ENCODE peak calls at places on chromosomes 6 and 20, in six cellular contexts. Q is psoas muscle, D is A549, Z is OCI-LY7, J is astrocyte of the spinal cord, O is DND-41. G is an unnamed sample.

GRCh38 chr6:150266309-150266708 is 102.5 kb upstream of the IYD start:
- DNase-seq in Q (no peak), D (no peak), Z (no peak), J (no peak), O (no peak), G (no peak)

GRCh38 chr20:53181866-53182376 is 209.8 kb downstream of the TSHZ2 start:
- DNase-seq in Q (no peak), D (no peak), Z (no peak), J (no peak), O (no peak), G (no peak)

GRCh38 chr20:11195169-11195568 is 521.4 kb upstream of the JAG1 start:
- DNase-seq in Q (peak; percentile 36), D (no peak), Z (no peak), J (no peak), O (no peak), G (no peak)

GRCh38 chr20:59933849-59934585 is 580 bp upstream of the SYCP2 start:
- DNase-seq in Q (peak; percentile 89), D (peak; percentile 82), Z (no peak), J (peak; percentile 58), O (no peak), G (peak; percentile 85)

GRCh38 chr6:132465530-132466485 is 47.1 kb downstream of the STX7 start:
- DNase-seq in Q (no peak), D (no peak), Z (peak; percentile 17), J (no peak), O (no peak), G (no peak)

GRCh38 chr6:84582997-84583396 is 181.4 kb downstream of the TBX18 start:
- DNase-seq in Q (no peak), D (no peak), Z (no peak), J (peak; percentile 29), O (no peak), G (no peak)

GRCh38 chr6:44641344-44641743 is 253.8 kb downstream of the CDC5L start:
- DNase-seq in Q (no peak), D (no peak), Z (no peak), J (peak; percentile 87), O (no peak), G (no peak)

GRCh38 chr6:55469829-55470438 is 109.1 kb downstream of the HMGCLL1 start:
- DNase-seq in Q (no peak), D (no peak), Z (no peak), J (peak; percentile 21), O (no peak), G (no peak)

GRCh38 chr20:32763202-32763999 is 1.2 kb downstream of the DNMT3B start:
- DNase-seq in Q (no peak), D (no peak), Z (peak; percentile 36), J (no peak), O (no peak), G (no peak)

GRCh38 chr6:36104836-36105235 is 25.5 kb upstream of the MAPK13 start:
- DNase-seq in Q (no peak), D (no peak), Z (no peak), J (no peak), O (no peak), G (peak; percentile 68)

GRCh38 chr6:154995241-154996162 is at the start of gene TIAM2:
- DNase-seq in Q (peak; percentile 64), D (peak; percentile 25), Z (no peak), J (peak; percentile 24), O (no peak), G (no peak)

GRCh38 chr6:47292944-47293343 is 16.8 kb downstream of the TNFRSF21 start:
- DNase-seq in Q (no peak), D (no peak), Z (no peak), J (no peak), O (no peak), G (no peak)

GRCh38 chr6:111011360-111012142 is 29.7 kb downstream of the RPF2 start:
- DNase-seq in Q (no peak), D (peak; percentile 27), Z (peak; percentile 40), J (peak; percentile 51), O (peak; percentile 14), G (no peak)

GRCh38 chr6:132736239-132736638 is 21.5 kb downstream of the VNN2 start:
- DNase-seq in Q (no peak), D (no peak), Z (no peak), J (no peak), O (no peak), G (no peak)

GRCh38 chr6:14726816-14727493 is 518.9 kb upstream of the JARID2 start:
- DNase-seq in Q (no peak), D (no peak), Z (no peak), J (no peak), O (no peak), G (no peak)

GRCh38 chr20:17443326-17443858 is 87.8 kb downstream of the BFSP1 start:
- DNase-seq in Q (no peak), D (no peak), Z (no peak), J (no peak), O (no peak), G (no peak)
- TF ChIP-seq CTCF in Q (no peak), D (no peak), Z (no peak), J (no peak), O (no peak), G (no peak)

GRCh38 chr20:3670511-3670910 is 7.3 kb upstream of the GFRA4 start:
- DNase-seq in Q (no peak), D (no peak), Z (no peak), J (no peak), O (no peak), G (no peak)

GRCh38 chr20:3672864-3673550 is 8.8 kb downstream of the ADAM33 start:
- DNase-seq in Q (no peak), D (no peak), Z (no peak), J (no peak), O (no peak), G (no peak)

GRCh38 chr20:3673551-3674070 is 8.2 kb downstream of the ADAM33 start:
- DNase-seq in Q (no peak), D (no peak), Z (no peak), J (no peak), O (no peak), G (no peak)

GRCh38 chr20:3670945-3671344 is 7.7 kb upstream of the GFRA4 start:
- DNase-seq in Q (no peak), D (no peak), Z (no peak), J (no peak), O (no peak), G (no peak)

DNA sequence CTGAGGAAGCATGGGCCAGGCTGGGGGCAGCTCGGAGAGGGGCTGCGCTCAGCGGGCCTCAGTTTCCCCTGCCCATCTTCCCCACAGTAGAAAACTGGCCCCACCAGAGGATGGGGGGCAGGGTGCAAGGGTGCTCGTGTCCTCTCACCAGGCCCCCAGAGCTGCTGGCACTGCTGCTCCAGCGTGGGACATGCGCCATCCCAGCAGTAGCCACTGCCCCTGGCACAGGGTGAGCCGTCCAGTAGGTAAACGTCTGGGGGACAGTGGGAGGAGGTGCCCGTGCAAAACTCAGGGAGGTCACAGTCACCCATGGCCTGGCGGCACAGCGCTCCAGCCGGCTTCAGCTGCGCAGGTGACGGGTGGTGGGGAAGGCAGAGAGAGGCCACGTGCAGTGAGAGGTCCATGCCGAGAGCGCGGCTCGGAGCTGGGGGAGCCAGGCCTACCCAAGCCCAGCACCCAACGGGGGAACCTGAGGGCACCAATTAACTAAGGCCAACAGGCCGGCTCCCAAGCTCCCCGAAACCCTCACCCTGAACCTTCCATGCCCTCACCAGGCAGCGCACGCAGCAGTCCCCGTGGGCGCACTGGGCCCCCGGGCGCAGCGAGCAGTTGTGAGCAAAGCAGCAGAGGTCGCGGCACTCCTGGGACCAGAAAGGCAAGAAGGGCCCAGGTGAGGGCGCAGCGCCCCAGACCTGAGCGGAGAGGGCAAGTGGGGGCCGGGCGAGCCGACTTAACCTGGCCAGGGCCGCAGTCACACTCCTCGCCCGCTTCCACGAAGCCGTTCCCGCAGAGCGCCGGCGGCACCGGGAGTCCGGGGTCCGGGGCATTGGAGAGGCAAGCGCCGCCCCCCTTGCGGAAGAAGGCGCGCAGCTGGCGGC is 9.0 kb upstream of the GFRA4 start:
- DNase-seq in Q (no peak), D (no peak), Z (no peak), J (no peak), O (no peak), G (no peak)
- H3K4me3 ChIP-seq in Q (no peak overlapping the region), D (peak overlapping the region; percentile 39), Z (no peak overlapping the region), J (no peak overlapping the region), O (no peak overlapping the region), G (peak overlapping the region; percentile 13)

GRCh38 chr6:1379810-1380198 is 9.6 kb upstream of the FOXF2 start:
- DNase-seq in Q (no peak), D (no peak), Z (no peak), J (no peak), O (no peak), G (no peak)

GRCh38 chr6:1380625-1381396 is 8.6 kb upstream of the FOXF2 start:
- DNase-seq in Q (no peak), D (no peak), Z (no peak), J (no peak), O (no peak), G (no peak)

GRCh38 chr6:1382331-1382882 is 7.0 kb upstream of the FOXF2 start:
- DNase-seq in Q (no peak), D (no peak), Z (no peak), J (no peak), O (no peak), G (no peak)

GRCh38 chr6:1382883-1383728 is 6.3 kb upstream of the FOXF2 start:
- DNase-seq in Q (no peak), D (no peak), Z (no peak), J (no peak), O (no peak), G (no peak)

DNA sequence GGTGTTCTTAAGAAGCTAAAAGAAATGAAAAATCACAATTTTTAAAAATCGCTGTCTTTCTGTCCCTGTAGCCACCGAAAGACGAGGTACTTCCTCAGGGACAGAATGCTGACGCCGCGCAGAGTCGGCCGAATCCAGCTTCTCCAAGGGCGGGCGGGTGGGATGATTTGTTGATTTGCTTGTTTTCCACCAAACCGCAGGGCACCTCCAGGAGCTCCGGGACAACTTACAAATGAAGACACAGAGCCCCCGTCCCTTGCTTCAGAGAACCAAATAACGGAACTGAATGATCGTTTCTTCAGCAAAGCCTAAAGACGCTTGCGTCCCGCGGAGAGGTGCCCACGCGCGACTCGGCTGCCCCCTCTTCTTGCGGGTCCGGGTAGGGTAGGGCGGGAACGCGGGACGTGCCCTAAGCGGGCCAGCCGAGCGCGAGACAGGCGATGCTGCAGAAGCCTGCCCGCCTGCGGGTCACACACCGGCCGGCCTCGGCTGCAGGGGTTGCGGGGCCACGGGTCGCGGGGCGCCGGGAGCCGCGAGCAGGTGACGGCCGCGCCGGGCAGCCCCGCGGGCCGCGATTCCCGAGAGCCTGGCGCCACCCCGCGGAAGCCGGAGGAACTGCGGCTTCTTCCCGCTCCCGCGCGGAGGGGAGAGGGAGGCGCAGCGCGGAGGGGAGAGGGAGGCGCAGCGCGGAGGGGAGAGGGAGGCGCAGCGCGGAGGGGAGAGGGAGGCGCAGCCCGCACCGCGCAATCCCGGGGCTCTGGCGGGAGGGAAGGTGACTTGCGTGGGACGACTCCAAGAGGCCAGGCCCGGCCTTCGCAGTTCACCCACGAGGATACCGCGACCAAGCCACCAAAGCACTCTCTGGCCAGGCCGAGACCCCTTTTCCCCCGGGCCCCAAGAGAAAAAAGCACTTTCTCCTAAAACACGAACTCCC is 7.7 kb upstream of the FOXF2 start:
- DNase-seq in Q (no peak), D (no peak), Z (peak; percentile 37), J (no peak), O (no peak), G (peak; percentile 48)
- TF ChIP-seq CTCF in Q (peak; percentile 94), D (peak; percentile 75), Z (peak; percentile 78), J (peak; percentile 68), O (no peak), G (peak; percentile 93)

DNA sequence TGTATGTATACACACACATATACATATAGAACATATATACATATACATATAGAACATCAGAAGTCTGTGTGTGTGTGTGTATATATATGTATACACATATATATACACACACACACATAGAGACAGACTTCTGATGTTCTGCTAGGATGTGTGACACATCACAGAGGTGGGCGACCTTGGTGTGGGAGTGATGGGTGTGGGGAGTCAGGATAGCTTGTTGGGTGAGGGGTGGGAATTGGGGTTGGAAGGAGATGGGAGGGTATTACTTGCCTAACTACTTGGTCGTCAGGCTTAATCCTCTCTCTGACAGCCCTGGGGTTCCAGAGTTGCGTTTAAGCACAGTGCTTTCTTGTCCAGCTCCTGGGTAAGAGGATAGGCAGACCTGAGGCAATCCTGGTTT is 8.3 kb downstream of the MYO6 start:
- DNase-seq in Q (no peak), D (no peak), Z (no peak), J (no peak), O (no peak), G (no peak)
- H3K4me3 ChIP-seq in Q (no peak overlapping the region), D (no peak overlapping the region), Z (no peak overlapping the region), J (no peak overlapping the region), O (no peak overlapping the region), G (no peak overlapping the region)